ENCODE peak calls at places on chromosomes 7 and 10, in six cellular contexts. V is H9; H is activated CD8-positive, alpha-beta T cell treated with anti-CD3 and anti-CD28 coated beads for 36 hours; I is brain microvascular endothelial cell; R is Calu3; P is HFF-Myc. X is an unnamed sample.

GRCh38 chr10:4144802-4145201 is 359.8 kb upstream of the KLF6 start:
- DNase-seq in V (no peak), H (no peak), I (no peak), R (no peak), P (no peak), X (no peak)

GRCh38 chr7:17989546-17989945 is 38.1 kb downstream of the PRPS1L1 start:
- DNase-seq in V (no peak), H (no peak), I (peak; percentile 22), R (no peak), P (peak; percentile 38), X (no peak)

GRCh38 chr7:110557136-110557535 is 533.8 kb upstream of the LRRN3 start:
- DNase-seq in V (no peak), H (no peak), I (no peak), R (no peak), P (no peak), X (no peak)

GRCh38 chr7:117502338-117502737 is 22.5 kb downstream of the CFTR start:
- DNase-seq in V (no peak), H (no peak), I (no peak), R (no peak), P (no peak), X (no peak)

GRCh38 chr7:99139031-99139430 is 4.9 kb downstream of the SMURF1 start:
- DNase-seq in V (no peak), H (no peak), I (no peak), R (no peak), P (no peak), X (no peak)

GRCh38 chr7:30923009-30923773 is 11.5 kb downstream of the AQP1 start:
- DNase-seq in V (peak; percentile 8), H (no peak), I (no peak), R (peak; percentile 0), P (no peak), X (peak; percentile 5)

GRCh38 chr10:51244739-51245138 is 170.5 kb downstream of the PRKG1 start:
- DNase-seq in V (no peak), H (no peak), I (peak; percentile 86), R (no peak), P (no peak), X (no peak)

GRCh38 chr10:81872206-81872605 is 2.8 kb upstream of the NRG3 start:
- DNase-seq in V (no peak), H (no peak), I (peak; percentile 48), R (peak; percentile 55), P (no peak), X (no peak)